ENCODE peak calls at places on chromosomes 4 and X, in eight cellular contexts. One of them, this sample, is unnamed.
A peak's percentile ranks its signal among the peaks of the same experiment; 100 is the strongest.

GRCh38 chrX:77442728-77443127 is 4.5 kb upstream of the FGF16 start:
- DNase-seq in astrocyte of the hippocampus: peak; percentile 68
- DNase-seq in SJSA1: peak; percentile 44
- DNase-seq in ACHN: peak; percentile 1
- DNase-seq in NCI-H510A treated with DMSO at 0.1 percent for 48 hours: no peak
- DNase-seq in DND-41: no peak
- DNase-seq in substantia nigra: no peak
- DNase-seq in naive thymus-derived CD8-positive, alpha-beta T cell: no peak
- DNase-seq in this sample: no peak

GRCh38 chr4:7894677-7895181 is 44.9 kb downstream of the AFAP1 start:
- DNase-seq in astrocyte of the hippocampus: no peak
- DNase-seq in SJSA1: no peak
- DNase-seq in ACHN: no peak
- DNase-seq in NCI-H510A treated with DMSO at 0.1 percent for 48 hours: no peak
- DNase-seq in DND-41: no peak
- DNase-seq in substantia nigra: no peak
- DNase-seq in naive thymus-derived CD8-positive, alpha-beta T cell: no peak
- DNase-seq in this sample: no peak

GRCh38 chr4:151669990-151670389 is 90.8 kb downstream of the GATB start:
- DNase-seq in astrocyte of the hippocampus: no peak
- DNase-seq in SJSA1: no peak
- DNase-seq in ACHN: no peak
- DNase-seq in NCI-H510A treated with DMSO at 0.1 percent for 48 hours: no peak
- DNase-seq in DND-41: no peak
- DNase-seq in substantia nigra: no peak
- DNase-seq in naive thymus-derived CD8-positive, alpha-beta T cell: no peak
- DNase-seq in this sample: no peak

GRCh38 chrX:40167240-40168182 is 69.8 kb upstream of the BCOR start:
- DNase-seq in astrocyte of the hippocampus: peak; percentile 49
- DNase-seq in SJSA1: no peak
- DNase-seq in ACHN: no peak
- DNase-seq in NCI-H510A treated with DMSO at 0.1 percent for 48 hours: peak; percentile 49
- DNase-seq in DND-41: no peak
- DNase-seq in substantia nigra: no peak
- DNase-seq in naive thymus-derived CD8-positive, alpha-beta T cell: no peak
- DNase-seq in this sample: no peak

GRCh38 chrX:18173494-18174180 is 47.0 kb downstream of the BEND2 start:
- DNase-seq in astrocyte of the hippocampus: no peak
- DNase-seq in SJSA1: no peak
- DNase-seq in ACHN: no peak
- DNase-seq in NCI-H510A treated with DMSO at 0.1 percent for 48 hours: peak; percentile 61
- DNase-seq in DND-41: no peak
- DNase-seq in substantia nigra: no peak
- DNase-seq in naive thymus-derived CD8-positive, alpha-beta T cell: no peak
- DNase-seq in this sample: no peak

GRCh38 chrX:30935985-30936384 is 46.9 kb upstream of the TAB3 start:
- DNase-seq in astrocyte of the hippocampus: peak; percentile 42
- DNase-seq in SJSA1: no peak
- DNase-seq in ACHN: peak; percentile 25
- DNase-seq in NCI-H510A treated with DMSO at 0.1 percent for 48 hours: no peak
- DNase-seq in DND-41: no peak
- DNase-seq in substantia nigra: no peak
- DNase-seq in naive thymus-derived CD8-positive, alpha-beta T cell: no peak
- DNase-seq in this sample: no peak

GRCh38 chr4:121950212-121950679 is 1.6 kb downstream of the TRPC3 start:
- DNase-seq in astrocyte of the hippocampus: peak; percentile 91
- DNase-seq in SJSA1: peak; percentile 72
- DNase-seq in ACHN: peak; percentile 59
- DNase-seq in NCI-H510A treated with DMSO at 0.1 percent for 48 hours: peak; percentile 10
- DNase-seq in DND-41: no peak
- DNase-seq in substantia nigra: peak; percentile 67
- DNase-seq in naive thymus-derived CD8-positive, alpha-beta T cell: peak; percentile 77
- DNase-seq in this sample: peak; percentile 74

GRCh38 chr4:26065833-26066232 is 151.8 kb downstream of the SMIM20 start:
- DNase-seq in astrocyte of the hippocampus: no peak
- DNase-seq in SJSA1: no peak
- DNase-seq in ACHN: no peak
- DNase-seq in NCI-H510A treated with DMSO at 0.1 percent for 48 hours: no peak
- DNase-seq in DND-41: no peak
- DNase-seq in substantia nigra: no peak
- DNase-seq in naive thymus-derived CD8-positive, alpha-beta T cell: no peak
- DNase-seq in this sample: no peak

GRCh38 chr4:145614235-145614615 is 5.0 kb upstream of the MMAA start:
- DNase-seq in astrocyte of the hippocampus: no peak
- DNase-seq in SJSA1: no peak
- DNase-seq in ACHN: peak; percentile 44
- DNase-seq in NCI-H510A treated with DMSO at 0.1 percent for 48 hours: no peak
- DNase-seq in DND-41: no peak
- DNase-seq in substantia nigra: no peak
- DNase-seq in naive thymus-derived CD8-positive, alpha-beta T cell: no peak
- DNase-seq in this sample: no peak

GRCh38 chrX:34300871-34301270 is 168.8 kb upstream of the FAM47A start:
- DNase-seq in astrocyte of the hippocampus: peak; percentile 59
- DNase-seq in SJSA1: no peak
- DNase-seq in ACHN: peak; percentile 11
- DNase-seq in NCI-H510A treated with DMSO at 0.1 percent for 48 hours: peak; percentile 17
- DNase-seq in DND-41: peak; percentile 16
- DNase-seq in substantia nigra: no peak
- DNase-seq in naive thymus-derived CD8-positive, alpha-beta T cell: no peak
- DNase-seq in this sample: peak; percentile 0

GRCh38 chr4:112509243-112510190 is 6.5 kb downstream of the NEUROG2 start:
- DNase-seq in astrocyte of the hippocampus: peak; percentile 55
- DNase-seq in SJSA1: no peak
- DNase-seq in ACHN: peak; percentile 44
- DNase-seq in NCI-H510A treated with DMSO at 0.1 percent for 48 hours: no peak
- DNase-seq in DND-41: no peak
- DNase-seq in substantia nigra: no peak
- DNase-seq in naive thymus-derived CD8-positive, alpha-beta T cell: no peak
- DNase-seq in this sample: no peak

GRCh38 chr4:125316781-125317525 is 2.2 kb downstream of the FAT4 start:
- DNase-seq in astrocyte of the hippocampus: peak; percentile 62
- DNase-seq in SJSA1: peak; percentile 74
- DNase-seq in ACHN: peak; percentile 62
- DNase-seq in NCI-H510A treated with DMSO at 0.1 percent for 48 hours: peak; percentile 42
- DNase-seq in DND-41: no peak
- DNase-seq in substantia nigra: peak; percentile 45
- DNase-seq in naive thymus-derived CD8-positive, alpha-beta T cell: no peak
- DNase-seq in this sample: no peak

GRCh38 chr4:41207330-41207831 is 7.0 kb downstream of the APBB2 start:
- DNase-seq in astrocyte of the hippocampus: no peak
- DNase-seq in SJSA1: no peak
- DNase-seq in ACHN: no peak
- DNase-seq in NCI-H510A treated with DMSO at 0.1 percent for 48 hours: no peak
- DNase-seq in DND-41: no peak
- DNase-seq in substantia nigra: no peak
- DNase-seq in naive thymus-derived CD8-positive, alpha-beta T cell: no peak
- DNase-seq in this sample: no peak

GRCh38 chr4:23034726-23035125 is 342.0 kb downstream of the GBA3 start:
- DNase-seq in astrocyte of the hippocampus: peak; percentile 34
- DNase-seq in SJSA1: no peak
- DNase-seq in ACHN: no peak
- DNase-seq in NCI-H510A treated with DMSO at 0.1 percent for 48 hours: no peak
- DNase-seq in DND-41: no peak
- DNase-seq in substantia nigra: no peak
- DNase-seq in naive thymus-derived CD8-positive, alpha-beta T cell: no peak
- DNase-seq in this sample: no peak

GRCh38 chr4:72971572-72971971 is 97.9 kb downstream of the COX18 start:
- DNase-seq in astrocyte of the hippocampus: peak; percentile 67
- DNase-seq in SJSA1: peak; percentile 79
- DNase-seq in ACHN: peak; percentile 78
- DNase-seq in NCI-H510A treated with DMSO at 0.1 percent for 48 hours: no peak
- DNase-seq in DND-41: no peak
- DNase-seq in substantia nigra: no peak
- DNase-seq in naive thymus-derived CD8-positive, alpha-beta T cell: no peak
- DNase-seq in this sample: no peak

GRCh38 chr4:31929676-31930075 is 1209.5 kb downstream of the PCDH7 start:
- DNase-seq in astrocyte of the hippocampus: no peak
- DNase-seq in SJSA1: no peak
- DNase-seq in ACHN: no peak
- DNase-seq in NCI-H510A treated with DMSO at 0.1 percent for 48 hours: no peak
- DNase-seq in DND-41: no peak
- DNase-seq in substantia nigra: no peak
- DNase-seq in naive thymus-derived CD8-positive, alpha-beta T cell: no peak
- DNase-seq in this sample: no peak

GRCh38 chrX:73850124-73851013 is 287.4 kb downstream of the CHIC1 start:
- DNase-seq in astrocyte of the hippocampus: peak; percentile 64
- DNase-seq in SJSA1: no peak
- DNase-seq in ACHN: peak; percentile 31
- DNase-seq in NCI-H510A treated with DMSO at 0.1 percent for 48 hours: no peak
- DNase-seq in DND-41: no peak
- DNase-seq in substantia nigra: no peak
- DNase-seq in naive thymus-derived CD8-positive, alpha-beta T cell: no peak
- DNase-seq in this sample: no peak

GRCh38 chr4:99504804-99505502 is 5.9 kb upstream of the C4orf17 start:
- DNase-seq in astrocyte of the hippocampus: no peak
- DNase-seq in SJSA1: no peak
- DNase-seq in ACHN: no peak
- DNase-seq in NCI-H510A treated with DMSO at 0.1 percent for 48 hours: no peak
- DNase-seq in DND-41: peak; percentile 84
- DNase-seq in substantia nigra: no peak
- DNase-seq in naive thymus-derived CD8-positive, alpha-beta T cell: no peak
- DNase-seq in this sample: no peak

GRCh38 chrX:132388371-132388770 is 100.5 kb downstream of the MBNL3 start:
- DNase-seq in astrocyte of the hippocampus: no peak
- DNase-seq in SJSA1: no peak
- DNase-seq in ACHN: no peak
- DNase-seq in NCI-H510A treated with DMSO at 0.1 percent for 48 hours: no peak
- DNase-seq in DND-41: no peak
- DNase-seq in substantia nigra: no peak
- DNase-seq in naive thymus-derived CD8-positive, alpha-beta T cell: no peak
- DNase-seq in this sample: no peak

GRCh38 chr4:2807571-2807970 is 14.7 kb downstream of the SH3BP2 start:
- DNase-seq in astrocyte of the hippocampus: no peak
- DNase-seq in SJSA1: no peak
- DNase-seq in ACHN: no peak
- DNase-seq in NCI-H510A treated with DMSO at 0.1 percent for 48 hours: no peak
- DNase-seq in DND-41: no peak
- DNase-seq in substantia nigra: no peak
- DNase-seq in naive thymus-derived CD8-positive, alpha-beta T cell: no peak
- DNase-seq in this sample: no peak

GRCh38 chr4:31370866-31371465 is 650.8 kb downstream of the PCDH7 start:
- DNase-seq in astrocyte of the hippocampus: peak; percentile 72
- DNase-seq in SJSA1: peak; percentile 4
- DNase-seq in ACHN: peak; percentile 59
- DNase-seq in NCI-H510A treated with DMSO at 0.1 percent for 48 hours: peak; percentile 18
- DNase-seq in DND-41: peak; percentile 3
- DNase-seq in substantia nigra: no peak
- DNase-seq in naive thymus-derived CD8-positive, alpha-beta T cell: no peak
- DNase-seq in this sample: peak; percentile 0

GRCh38 chrX:14027031-14027430 is 2.7 kb downstream of the GEMIN8 start:
- DNase-seq in astrocyte of the hippocampus: no peak
- DNase-seq in SJSA1: no peak
- DNase-seq in ACHN: no peak
- DNase-seq in NCI-H510A treated with DMSO at 0.1 percent for 48 hours: no peak
- DNase-seq in DND-41: peak; percentile 8
- DNase-seq in substantia nigra: peak; percentile 82
- DNase-seq in naive thymus-derived CD8-positive, alpha-beta T cell: no peak
- DNase-seq in this sample: no peak

GRCh38 chr4:128358231-128358902 is 70.8 kb upstream of the PGRMC2 start:
- DNase-seq in astrocyte of the hippocampus: peak; percentile 28
- DNase-seq in SJSA1: peak; percentile 87
- DNase-seq in ACHN: no peak
- DNase-seq in NCI-H510A treated with DMSO at 0.1 percent for 48 hours: no peak
- DNase-seq in DND-41: no peak
- DNase-seq in substantia nigra: no peak
- DNase-seq in naive thymus-derived CD8-positive, alpha-beta T cell: no peak
- DNase-seq in this sample: no peak

GRCh38 chr4:107922486-107923473 is 8.6 kb upstream of the CYP2U1 start:
- DNase-seq in astrocyte of the hippocampus: no peak
- DNase-seq in SJSA1: no peak
- DNase-seq in ACHN: no peak
- DNase-seq in NCI-H510A treated with DMSO at 0.1 percent for 48 hours: no peak
- DNase-seq in DND-41: no peak
- DNase-seq in substantia nigra: no peak
- DNase-seq in naive thymus-derived CD8-positive, alpha-beta T cell: no peak
- DNase-seq in this sample: no peak

GRCh38 chrX:138775501-138775900 is 64.0 kb upstream of the FGF13 start:
- DNase-seq in astrocyte of the hippocampus: peak; percentile 56
- DNase-seq in SJSA1: peak; percentile 31
- DNase-seq in ACHN: peak; percentile 32
- DNase-seq in NCI-H510A treated with DMSO at 0.1 percent for 48 hours: peak; percentile 4
- DNase-seq in DND-41: no peak
- DNase-seq in substantia nigra: no peak
- DNase-seq in naive thymus-derived CD8-positive, alpha-beta T cell: no peak
- DNase-seq in this sample: no peak

GRCh38 chrX:100089724-100090123 is 320.3 kb downstream of the PCDH19 start:
- DNase-seq in astrocyte of the hippocampus: no peak
- DNase-seq in SJSA1: no peak
- DNase-seq in ACHN: no peak
- DNase-seq in NCI-H510A treated with DMSO at 0.1 percent for 48 hours: no peak
- DNase-seq in DND-41: no peak
- DNase-seq in substantia nigra: no peak
- DNase-seq in naive thymus-derived CD8-positive, alpha-beta T cell: no peak
- DNase-seq in this sample: no peak

GRCh38 chr4:11415409-11416070 is 13.2 kb downstream of the HS3ST1 start:
- DNase-seq in astrocyte of the hippocampus: no peak
- DNase-seq in SJSA1: no peak
- DNase-seq in ACHN: no peak
- DNase-seq in NCI-H510A treated with DMSO at 0.1 percent for 48 hours: no peak
- DNase-seq in DND-41: no peak
- DNase-seq in substantia nigra: no peak
- DNase-seq in naive thymus-derived CD8-positive, alpha-beta T cell: no peak
- DNase-seq in this sample: no peak

GRCh38 chrX:53239474-53239873 is 14.5 kb upstream of the KDM5C start:
- DNase-seq in astrocyte of the hippocampus: no peak
- DNase-seq in SJSA1: no peak
- DNase-seq in ACHN: no peak
- DNase-seq in NCI-H510A treated with DMSO at 0.1 percent for 48 hours: no peak
- DNase-seq in DND-41: peak; percentile 37
- DNase-seq in substantia nigra: no peak
- DNase-seq in naive thymus-derived CD8-positive, alpha-beta T cell: no peak
- DNase-seq in this sample: no peak

GRCh38 chr4:33107813-33108212 is 2387.6 kb downstream of the PCDH7 start:
- DNase-seq in astrocyte of the hippocampus: no peak
- DNase-seq in SJSA1: no peak
- DNase-seq in ACHN: no peak
- DNase-seq in NCI-H510A treated with DMSO at 0.1 percent for 48 hours: no peak
- DNase-seq in DND-41: no peak
- DNase-seq in substantia nigra: no peak
- DNase-seq in naive thymus-derived CD8-positive, alpha-beta T cell: no peak
- DNase-seq in this sample: no peak